ENCODE peak calls at places on chromosomes 12 and 14, in four cellular contexts. One of them, this sample, is unnamed.

GRCh38 chr12:46546634-46547273 is 174.2 kb upstream of the SLC38A2 start:
- DNase-seq in suprapubic skin: no peak
- DNase-seq in cardiac muscle cell: no peak
- DNase-seq in tibial nerve: no peak
- DNase-seq in this sample: no peak

GRCh38 chr14:93375673-93376156 is 28.7 kb downstream of the COX8C start:
- DNase-seq in suprapubic skin: no peak
- DNase-seq in cardiac muscle cell: no peak
- DNase-seq in tibial nerve: no peak
- DNase-seq in this sample: no peak

GRCh38 chr12:93387780-93388179 is 10.1 kb downstream of the NUDT4 start:
- DNase-seq in suprapubic skin: no peak
- DNase-seq in cardiac muscle cell: peak; percentile 47
- DNase-seq in tibial nerve: no peak
- DNase-seq in this sample: no peak

GRCh38 chr12:76183459-76184186 is 99.1 kb upstream of the NAP1L1 start:
- DNase-seq in suprapubic skin: no peak
- DNase-seq in cardiac muscle cell: peak; percentile 97
- DNase-seq in tibial nerve: peak; percentile 50
- DNase-seq in this sample: no peak

GRCh38 chr12:79514730-79515525 is 175.8 kb downstream of the PAWR start:
- DNase-seq in suprapubic skin: no peak
- DNase-seq in cardiac muscle cell: peak; percentile 15
- DNase-seq in tibial nerve: no peak
- DNase-seq in this sample: no peak

GRCh38 chr14:59020382-59020781 is 168.1 kb upstream of the DAAM1 start:
- DNase-seq in suprapubic skin: no peak
- DNase-seq in cardiac muscle cell: peak; percentile 58
- DNase-seq in tibial nerve: peak; percentile 31
- DNase-seq in this sample: no peak

GRCh38 chr12:46524778-46525177 is 152.2 kb upstream of the SLC38A2 start:
- DNase-seq in suprapubic skin: peak; percentile 80
- DNase-seq in cardiac muscle cell: peak; percentile 97
- DNase-seq in tibial nerve: peak; percentile 28
- DNase-seq in this sample: peak; percentile 65

GRCh38 chr14:38065101-38065762 is 142.5 kb upstream of the SSTR1 start:
- DNase-seq in suprapubic skin: no peak
- DNase-seq in cardiac muscle cell: no peak
- DNase-seq in tibial nerve: no peak
- DNase-seq in this sample: no peak

GRCh38 chr12:91327889-91328288 is 145.3 kb upstream of the DCN start:
- DNase-seq in suprapubic skin: no peak
- DNase-seq in cardiac muscle cell: peak; percentile 61
- DNase-seq in tibial nerve: no peak
- DNase-seq in this sample: no peak

GRCh38 chr14:96083667-96084320 is 44.6 kb downstream of the C14orf132 start:
- DNase-seq in suprapubic skin: peak; percentile 41
- DNase-seq in cardiac muscle cell: no peak
- DNase-seq in tibial nerve: no peak
- DNase-seq in this sample: no peak

GRCh38 chr12:64724201-64724745 is 34.9 kb downstream of the GNS start:
- DNase-seq in suprapubic skin: no peak
- DNase-seq in cardiac muscle cell: no peak
- DNase-seq in tibial nerve: no peak
- DNase-seq in this sample: no peak

GRCh38 chr12:92403210-92404175 is 257.8 kb upstream of the BTG1 start:
- DNase-seq in suprapubic skin: no peak
- DNase-seq in cardiac muscle cell: no peak
- DNase-seq in tibial nerve: no peak
- DNase-seq in this sample: no peak

GRCh38 chr12:7959278-7960063 is 23.5 kb upstream of the SLC2A3 start:
- DNase-seq in suprapubic skin: no peak
- DNase-seq in cardiac muscle cell: peak; percentile 39
- DNase-seq in tibial nerve: peak; percentile 10
- DNase-seq in this sample: no peak

GRCh38 chr14:102943454-102943853 is 21.0 kb downstream of the AMN start:
- DNase-seq in suprapubic skin: no peak
- DNase-seq in cardiac muscle cell: no peak
- DNase-seq in tibial nerve: no peak
- DNase-seq in this sample: no peak

GRCh38 chr12:47397664-47398281 is 308.1 kb downstream of the RPAP3 start:
- DNase-seq in suprapubic skin: no peak
- DNase-seq in cardiac muscle cell: peak; percentile 87
- DNase-seq in tibial nerve: no peak
- DNase-seq in this sample: no peak

GRCh38 chr12:29438752-29439408 is 57.9 kb upstream of the ERGIC2 start:
- DNase-seq in suprapubic skin: no peak
- DNase-seq in cardiac muscle cell: no peak
- DNase-seq in tibial nerve: no peak
- DNase-seq in this sample: no peak

GRCh38 chr12:67884596-67884995 is 104.7 kb upstream of the IFNG-AS1 start:
- DNase-seq in suprapubic skin: no peak
- DNase-seq in cardiac muscle cell: no peak
- DNase-seq in tibial nerve: no peak
- DNase-seq in this sample: no peak

GRCh38 chr12:93758974-93759373 is 81.8 kb downstream of the CRADD start:
- DNase-seq in suprapubic skin: no peak
- DNase-seq in cardiac muscle cell: no peak
- DNase-seq in tibial nerve: no peak
- DNase-seq in this sample: no peak

GRCh38 chr12:27733052-27733656 is 22.5 kb downstream of the MRPS35 start:
- DNase-seq in suprapubic skin: no peak
- DNase-seq in cardiac muscle cell: peak; percentile 57
- DNase-seq in tibial nerve: peak; percentile 36
- DNase-seq in this sample: no peak

GRCh38 chr14:106268013-106268727 is 741.8 kb downstream of the TMEM121 start:
- DNase-seq in suprapubic skin: no peak
- DNase-seq in cardiac muscle cell: no peak
- DNase-seq in tibial nerve: no peak
- DNase-seq in this sample: no peak

GRCh38 chr14:35969310-35969709 is 143.2 kb downstream of the BRMS1L start:
- DNase-seq in suprapubic skin: no peak
- DNase-seq in cardiac muscle cell: no peak
- DNase-seq in tibial nerve: no peak
- DNase-seq in this sample: no peak

GRCh38 chr12:25501565-25501964 is 51.5 kb downstream of the LMNTD1 start:
- DNase-seq in suprapubic skin: no peak
- DNase-seq in cardiac muscle cell: no peak
- DNase-seq in tibial nerve: no peak
- DNase-seq in this sample: no peak

GRCh38 chr14:92968291-92969020 is 45.5 kb downstream of the CHGA start:
- DNase-seq in suprapubic skin: no peak
- DNase-seq in cardiac muscle cell: no peak
- DNase-seq in tibial nerve: no peak
- DNase-seq in this sample: no peak

GRCh38 chr12:48973531-48973930 is 2.0 kb upstream of the WNT10B start:
- DNase-seq in suprapubic skin: no peak
- DNase-seq in cardiac muscle cell: peak; percentile 59
- DNase-seq in tibial nerve: peak; percentile 75
- DNase-seq in this sample: peak; percentile 83

GRCh38 chr14:94564381-94564780 is 3.1 kb downstream of the SERPINA4 start:
- DNase-seq in suprapubic skin: no peak
- DNase-seq in cardiac muscle cell: no peak
- DNase-seq in tibial nerve: no peak
- DNase-seq in this sample: no peak

GRCh38 chr12:65935906-65936528 is 111.7 kb downstream of the HMGA2 start:
- DNase-seq in suprapubic skin: no peak
- DNase-seq in cardiac muscle cell: peak; percentile 63
- DNase-seq in tibial nerve: no peak
- DNase-seq in this sample: no peak

GRCh38 chr12:34204830-34205285 is 182.6 kb downstream of the ALG10 start:
- DNase-seq in suprapubic skin: no peak
- DNase-seq in cardiac muscle cell: no peak
- DNase-seq in tibial nerve: no peak
- DNase-seq in this sample: no peak

GRCh38 chr12:40011775-40012129 is 94.1 kb downstream of the SLC2A13 start:
- DNase-seq in suprapubic skin: no peak
- DNase-seq in cardiac muscle cell: no peak
- DNase-seq in tibial nerve: no peak
- DNase-seq in this sample: no peak

GRCh38 chr12:12965836-12966235 is 13.9 kb upstream of the GPRC5D start:
- DNase-seq in suprapubic skin: no peak
- DNase-seq in cardiac muscle cell: no peak
- DNase-seq in tibial nerve: no peak
- DNase-seq in this sample: no peak

GRCh38 chr14:89990218-89990617 is 34.5 kb downstream of the TDP1 start:
- DNase-seq in suprapubic skin: no peak
- DNase-seq in cardiac muscle cell: no peak
- DNase-seq in tibial nerve: no peak
- DNase-seq in this sample: no peak

GRCh38 chr12:6735448-6736191 is 11.8 kb downstream of the COPS7A start:
- DNase-seq in suprapubic skin: no peak
- DNase-seq in cardiac muscle cell: peak; percentile 72
- DNase-seq in tibial nerve: peak; percentile 58
- DNase-seq in this sample: peak; percentile 58

GRCh38 chr12:6734506-6735082 is 10.7 kb downstream of the COPS7A start:
- DNase-seq in suprapubic skin: no peak
- DNase-seq in cardiac muscle cell: no peak
- DNase-seq in tibial nerve: no peak
- DNase-seq in this sample: no peak

GRCh38 chr12:6736754-6737153 is 12.9 kb downstream of the COPS7A start:
- DNase-seq in suprapubic skin: no peak
- DNase-seq in cardiac muscle cell: no peak
- DNase-seq in tibial nerve: no peak
- DNase-seq in this sample: no peak
- H3K27ac ChIP-seq in suprapubic skin: no peak overlapping the region
- H3K27ac ChIP-seq in cardiac muscle cell: no peak overlapping the region
- H3K27ac ChIP-seq in tibial nerve: no peak overlapping the region
- H3K27ac ChIP-seq in this sample: no peak overlapping the region

DNA sequence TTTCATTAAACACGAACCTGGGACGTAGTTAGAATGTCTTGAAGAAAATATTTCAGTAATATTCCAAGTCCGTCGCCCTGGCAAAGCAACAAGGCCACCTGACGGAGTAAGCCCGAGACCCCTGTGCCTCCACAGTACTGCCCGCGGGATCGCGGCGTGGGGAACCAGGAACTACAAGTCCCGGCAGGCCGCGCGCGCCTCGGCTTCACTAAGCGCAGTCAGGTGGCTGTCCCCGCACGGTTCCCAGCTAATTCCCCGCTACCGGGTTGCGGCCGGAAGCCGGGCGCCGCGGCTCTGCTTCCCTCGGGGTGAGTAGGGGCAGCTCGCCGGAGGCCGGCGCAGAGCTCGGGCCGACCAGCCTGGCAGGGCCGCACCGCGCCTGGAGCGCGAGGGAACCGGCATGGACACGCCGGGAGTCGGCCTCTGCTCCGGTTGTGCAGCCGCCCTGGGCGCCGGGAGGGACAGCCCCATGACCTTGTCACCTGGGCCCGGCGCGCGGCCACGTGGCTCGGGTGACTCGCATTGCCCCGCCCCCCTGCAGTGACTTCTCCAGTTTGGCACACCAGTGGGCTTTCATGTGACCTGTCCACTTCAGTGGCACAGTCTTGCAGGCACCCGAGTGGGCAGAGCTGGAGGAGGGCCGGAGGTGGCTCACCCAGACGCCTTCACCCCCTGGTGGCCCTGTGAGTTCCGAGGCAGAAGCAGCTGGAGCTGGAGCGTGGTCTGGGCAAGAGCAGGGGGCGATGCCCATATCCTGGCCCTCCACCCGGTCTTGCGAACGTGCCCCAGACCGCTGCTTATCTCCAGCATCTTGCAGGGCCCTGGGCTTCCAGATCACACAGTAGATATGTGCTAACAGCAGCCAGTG is at the start of gene ADCK1:
- DNase-seq in suprapubic skin: peak; percentile 91
- DNase-seq in cardiac muscle cell: peak; percentile 83
- DNase-seq in tibial nerve: peak; percentile 80
- DNase-seq in this sample: peak; percentile 95
- TF ChIP-seq CTCF in suprapubic skin: peak; percentile 8
- TF ChIP-seq CTCF in cardiac muscle cell: peak; percentile 63
- TF ChIP-seq CTCF in tibial nerve: peak; percentile 19
- TF ChIP-seq CTCF in this sample: peak; percentile 51

GRCh38 chr12:51911788-51912711 is 4.7 kb downstream of the ACVRL1 start:
- DNase-seq in suprapubic skin: peak; percentile 71
- DNase-seq in cardiac muscle cell: peak; percentile 34
- DNase-seq in tibial nerve: no peak
- DNase-seq in this sample: peak; percentile 62
- H3K27ac ChIP-seq in suprapubic skin: peak overlapping the region; percentile 19
- H3K27ac ChIP-seq in cardiac muscle cell: no peak overlapping the region
- H3K27ac ChIP-seq in tibial nerve: peak overlapping the region; percentile 67
- H3K27ac ChIP-seq in this sample: no peak overlapping the region

GRCh38 chr14:104771374-104771773 is 18.4 kb downstream of the SIVA1 start:
- DNase-seq in suprapubic skin: no peak
- DNase-seq in cardiac muscle cell: no peak
- DNase-seq in tibial nerve: no peak
- DNase-seq in this sample: no peak

GRCh38 chr14:104770072-104770579 is 17.2 kb downstream of the SIVA1 start:
- DNase-seq in suprapubic skin: no peak
- DNase-seq in cardiac muscle cell: no peak
- DNase-seq in tibial nerve: no peak
- DNase-seq in this sample: no peak

GRCh38 chr14:104769324-104770071 is 16.6 kb downstream of the SIVA1 start:
- DNase-seq in suprapubic skin: no peak
- DNase-seq in cardiac muscle cell: no peak
- DNase-seq in tibial nerve: no peak
- DNase-seq in this sample: no peak

GRCh38 chr14:104771918-104772706 is 19.2 kb downstream of the SIVA1 start:
- DNase-seq in suprapubic skin: no peak
- DNase-seq in cardiac muscle cell: no peak
- DNase-seq in tibial nerve: no peak
- DNase-seq in this sample: no peak

GRCh38 chr14:104770851-104771272 is 17.9 kb downstream of the SIVA1 start:
- DNase-seq in suprapubic skin: no peak
- DNase-seq in cardiac muscle cell: no peak
- DNase-seq in tibial nerve: no peak
- DNase-seq in this sample: no peak
- TF ChIP-seq CTCF in suprapubic skin: peak; percentile 11
- TF ChIP-seq CTCF in cardiac muscle cell: peak; percentile 57
- TF ChIP-seq CTCF in tibial nerve: peak; percentile 10
- TF ChIP-seq CTCF in this sample: peak; percentile 21

GRCh38 chr14:100382106-100382455 is 58.9 kb downstream of the SLC25A47 start:
- DNase-seq in suprapubic skin: no peak
- DNase-seq in cardiac muscle cell: no peak
- DNase-seq in tibial nerve: no peak
- DNase-seq in this sample: no peak
- H3K27ac ChIP-seq in suprapubic skin: no peak overlapping the region
- H3K27ac ChIP-seq in cardiac muscle cell: no peak overlapping the region
- H3K27ac ChIP-seq in tibial nerve: no peak overlapping the region
- H3K27ac ChIP-seq in this sample: no peak overlapping the region